ENCODE peak calls at places on chromosomes 12 and 14, in nine cellular contexts. One of them, this sample, is unnamed.

GRCh38 chr14:99327458-99328250 is 55.7 kb upstream of the BCL11B start:
- DNase-seq in colonic mucosa: peak
- DNase-seq in WTC11: no peak
- DNase-seq in pancreas: no peak
- DNase-seq in progenitor cell of endocrine pancreas: no peak
- DNase-seq in activated B cell treated with CpG ODN at 0.5 μM for 24 hours: no peak
- DNase-seq in ascending aorta: no peak
- DNase-seq in A549: no peak
- DNase-seq in fibroblast of lung: no peak
- DNase-seq in this sample: no peak

GRCh38 chr14:73744175-73744867 is 30.1 kb upstream of the PNMA1 start:
- DNase-seq in colonic mucosa: no peak
- DNase-seq in WTC11: no peak
- DNase-seq in pancreas: no peak
- DNase-seq in progenitor cell of endocrine pancreas: no peak
- DNase-seq in activated B cell treated with CpG ODN at 0.5 μM for 24 hours: no peak
- DNase-seq in ascending aorta: no peak
- DNase-seq in A549: no peak
- DNase-seq in fibroblast of lung: no peak
- DNase-seq in this sample: no peak

GRCh38 chr14:33679461-33680225 is 271.2 kb downstream of the EGLN3 start:
- DNase-seq in colonic mucosa: no peak
- DNase-seq in WTC11: no peak
- DNase-seq in pancreas: no peak
- DNase-seq in progenitor cell of endocrine pancreas: no peak
- DNase-seq in activated B cell treated with CpG ODN at 0.5 μM for 24 hours: no peak
- DNase-seq in ascending aorta: no peak
- DNase-seq in A549: no peak
- DNase-seq in fibroblast of lung: no peak
- DNase-seq in this sample: no peak

GRCh38 chr14:26598672-26599131 is 869 bp upstream of the NOVA1 start:
- DNase-seq in colonic mucosa: peak
- DNase-seq in WTC11: no peak
- DNase-seq in pancreas: no peak
- DNase-seq in progenitor cell of endocrine pancreas: no peak
- DNase-seq in activated B cell treated with CpG ODN at 0.5 μM for 24 hours: no peak
- DNase-seq in ascending aorta: peak
- DNase-seq in A549: peak
- DNase-seq in fibroblast of lung: no peak
- DNase-seq in this sample: no peak

GRCh38 chr14:68361231-68361630 is 431.6 kb downstream of the ZFP36L1 start:
- DNase-seq in colonic mucosa: no peak
- DNase-seq in WTC11: no peak
- DNase-seq in pancreas: peak
- DNase-seq in progenitor cell of endocrine pancreas: no peak
- DNase-seq in activated B cell treated with CpG ODN at 0.5 μM for 24 hours: no peak
- DNase-seq in ascending aorta: no peak
- DNase-seq in A549: no peak
- DNase-seq in fibroblast of lung: no peak
- DNase-seq in this sample: no peak

GRCh38 chr12:52026267-52026666 is 19.5 kb downstream of the TAMALIN start:
- DNase-seq in colonic mucosa: no peak
- DNase-seq in WTC11: no peak
- DNase-seq in pancreas: no peak
- DNase-seq in progenitor cell of endocrine pancreas: no peak
- DNase-seq in activated B cell treated with CpG ODN at 0.5 μM for 24 hours: no peak
- DNase-seq in ascending aorta: no peak
- DNase-seq in A549: no peak
- DNase-seq in fibroblast of lung: no peak
- DNase-seq in this sample: no peak

GRCh38 chr14:74478996-74479635 is 14.0 kb downstream of the NPC2 start:
- DNase-seq in colonic mucosa: no peak
- DNase-seq in WTC11: no peak
- DNase-seq in pancreas: no peak
- DNase-seq in progenitor cell of endocrine pancreas: no peak
- DNase-seq in activated B cell treated with CpG ODN at 0.5 μM for 24 hours: no peak
- DNase-seq in ascending aorta: no peak
- DNase-seq in A549: peak
- DNase-seq in fibroblast of lung: peak
- DNase-seq in this sample: no peak

GRCh38 chr14:71116206-71117122 is 209.2 kb downstream of the PCNX1 start:
- DNase-seq in colonic mucosa: peak
- DNase-seq in WTC11: no peak
- DNase-seq in pancreas: no peak
- DNase-seq in progenitor cell of endocrine pancreas: no peak
- DNase-seq in activated B cell treated with CpG ODN at 0.5 μM for 24 hours: no peak
- DNase-seq in ascending aorta: no peak
- DNase-seq in A549: no peak
- DNase-seq in fibroblast of lung: no peak
- DNase-seq in this sample: no peak

GRCh38 chr14:68552597-68552996 is 240.3 kb downstream of the ZFP36L1 start:
- DNase-seq in colonic mucosa: no peak
- DNase-seq in WTC11: no peak
- DNase-seq in pancreas: no peak
- DNase-seq in progenitor cell of endocrine pancreas: no peak
- DNase-seq in activated B cell treated with CpG ODN at 0.5 μM for 24 hours: no peak
- DNase-seq in ascending aorta: peak
- DNase-seq in A549: no peak
- DNase-seq in fibroblast of lung: peak
- DNase-seq in this sample: no peak

GRCh38 chr14:67359319-67359774 is 257 bp downstream of the ATP6V1D start:
- DNase-seq in colonic mucosa: no peak
- DNase-seq in WTC11: peak
- DNase-seq in pancreas: no peak
- DNase-seq in progenitor cell of endocrine pancreas: peak
- DNase-seq in activated B cell treated with CpG ODN at 0.5 μM for 24 hours: no peak
- DNase-seq in ascending aorta: peak
- DNase-seq in A549: no peak
- DNase-seq in fibroblast of lung: peak
- DNase-seq in this sample: peak

GRCh38 chr14:52069617-52070431 is 965 bp upstream of the NID2 start:
- DNase-seq in colonic mucosa: peak
- DNase-seq in WTC11: peak
- DNase-seq in pancreas: peak
- DNase-seq in progenitor cell of endocrine pancreas: no peak
- DNase-seq in activated B cell treated with CpG ODN at 0.5 μM for 24 hours: no peak
- DNase-seq in ascending aorta: peak
- DNase-seq in A549: no peak
- DNase-seq in fibroblast of lung: peak
- DNase-seq in this sample: peak

GRCh38 chr14:102508774-102509743 is 517 bp downstream of the ANKRD9 start:
- DNase-seq in colonic mucosa: peak
- DNase-seq in WTC11: no peak
- DNase-seq in pancreas: peak
- DNase-seq in progenitor cell of endocrine pancreas: peak
- DNase-seq in activated B cell treated with CpG ODN at 0.5 μM for 24 hours: peak
- DNase-seq in ascending aorta: peak
- DNase-seq in A549: peak
- DNase-seq in fibroblast of lung: peak
- DNase-seq in this sample: peak

GRCh38 chr12:53596920-53597363 is 29.2 kb downstream of the ATF7 start:
- DNase-seq in colonic mucosa: no peak
- DNase-seq in WTC11: no peak
- DNase-seq in pancreas: no peak
- DNase-seq in progenitor cell of endocrine pancreas: no peak
- DNase-seq in activated B cell treated with CpG ODN at 0.5 μM for 24 hours: no peak
- DNase-seq in ascending aorta: no peak
- DNase-seq in A549: no peak
- DNase-seq in fibroblast of lung: peak
- DNase-seq in this sample: no peak

GRCh38 chr12:53602176-53602942 is 23.8 kb downstream of the ATF7 start:
- DNase-seq in colonic mucosa: no peak
- DNase-seq in WTC11: no peak
- DNase-seq in pancreas: no peak
- DNase-seq in progenitor cell of endocrine pancreas: no peak
- DNase-seq in activated B cell treated with CpG ODN at 0.5 μM for 24 hours: no peak
- DNase-seq in ascending aorta: no peak
- DNase-seq in A549: no peak
- DNase-seq in fibroblast of lung: no peak
- DNase-seq in this sample: no peak

GRCh38 chr12:53601296-53601847 is 24.8 kb downstream of the ATF7 start:
- DNase-seq in colonic mucosa: no peak
- DNase-seq in WTC11: no peak
- DNase-seq in pancreas: no peak
- DNase-seq in progenitor cell of endocrine pancreas: no peak
- DNase-seq in activated B cell treated with CpG ODN at 0.5 μM for 24 hours: no peak
- DNase-seq in ascending aorta: no peak
- DNase-seq in A549: no peak
- DNase-seq in fibroblast of lung: peak
- DNase-seq in this sample: no peak

GRCh38 chr12:53600490-53601295 is 25.5 kb downstream of the ATF7 start:
- DNase-seq in colonic mucosa: no peak
- DNase-seq in WTC11: no peak
- DNase-seq in pancreas: no peak
- DNase-seq in progenitor cell of endocrine pancreas: no peak
- DNase-seq in activated B cell treated with CpG ODN at 0.5 μM for 24 hours: no peak
- DNase-seq in ascending aorta: no peak
- DNase-seq in A549: no peak
- DNase-seq in fibroblast of lung: no peak
- DNase-seq in this sample: no peak

DNA sequence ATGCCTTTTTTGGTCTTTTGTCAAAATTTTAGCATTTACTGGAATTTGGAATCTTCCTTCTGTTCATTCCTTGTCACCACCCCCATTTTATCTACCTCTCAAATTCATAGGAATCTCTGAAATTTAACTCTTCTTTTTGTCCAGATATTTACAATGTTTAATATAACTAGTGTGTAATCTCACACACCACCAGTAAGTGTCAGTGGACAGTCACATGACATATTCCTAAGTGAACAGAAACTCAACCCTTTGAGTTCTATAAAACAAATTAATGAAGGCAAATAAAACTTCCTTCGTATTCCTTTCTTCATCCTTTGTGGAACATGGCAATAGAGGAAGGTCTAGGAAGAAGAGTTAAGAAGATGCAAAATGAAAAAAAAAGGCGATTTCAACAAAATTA is 26.6 kb downstream of the ATF7 start:
- DNase-seq in colonic mucosa: no peak
- DNase-seq in WTC11: no peak
- DNase-seq in pancreas: no peak
- DNase-seq in progenitor cell of endocrine pancreas: no peak
- DNase-seq in activated B cell treated with CpG ODN at 0.5 μM for 24 hours: no peak
- DNase-seq in ascending aorta: no peak
- DNase-seq in A549: no peak
- DNase-seq in fibroblast of lung: no peak
- DNase-seq in this sample: no peak
- TF ChIP-seq CTCF in colonic mucosa: no peak
- TF ChIP-seq CTCF in WTC11: no peak
- TF ChIP-seq CTCF in pancreas: no peak
- TF ChIP-seq CTCF in progenitor cell of endocrine pancreas: no peak
- TF ChIP-seq CTCF in activated B cell treated with CpG ODN at 0.5 μM for 24 hours: no peak
- TF ChIP-seq CTCF in ascending aorta: peak
- TF ChIP-seq CTCF in A549: no peak
- TF ChIP-seq CTCF in fibroblast of lung: no peak
- TF ChIP-seq CTCF in this sample: peak

GRCh38 chr14:22381751-22382150 is 207.3 kb downstream of the DAD1 start:
- DNase-seq in colonic mucosa: no peak
- DNase-seq in WTC11: no peak
- DNase-seq in pancreas: no peak
- DNase-seq in progenitor cell of endocrine pancreas: no peak
- DNase-seq in activated B cell treated with CpG ODN at 0.5 μM for 24 hours: no peak
- DNase-seq in ascending aorta: no peak
- DNase-seq in A549: no peak
- DNase-seq in fibroblast of lung: no peak
- DNase-seq in this sample: no peak

GRCh38 chr14:22375321-22375930 is 213.6 kb downstream of the DAD1 start:
- DNase-seq in colonic mucosa: peak
- DNase-seq in WTC11: no peak
- DNase-seq in pancreas: peak
- DNase-seq in progenitor cell of endocrine pancreas: no peak
- DNase-seq in activated B cell treated with CpG ODN at 0.5 μM for 24 hours: no peak
- DNase-seq in ascending aorta: no peak
- DNase-seq in A549: peak
- DNase-seq in fibroblast of lung: peak
- DNase-seq in this sample: no peak

GRCh38 chr14:22380511-22381455 is 208.2 kb downstream of the DAD1 start:
- DNase-seq in colonic mucosa: no peak
- DNase-seq in WTC11: no peak
- DNase-seq in pancreas: no peak
- DNase-seq in progenitor cell of endocrine pancreas: no peak
- DNase-seq in activated B cell treated with CpG ODN at 0.5 μM for 24 hours: no peak
- DNase-seq in ascending aorta: no peak
- DNase-seq in A549: no peak
- DNase-seq in fibroblast of lung: peak
- DNase-seq in this sample: no peak

GRCh38 chr14:22379727-22380126 is 209.3 kb downstream of the DAD1 start:
- DNase-seq in colonic mucosa: no peak
- DNase-seq in WTC11: no peak
- DNase-seq in pancreas: no peak
- DNase-seq in progenitor cell of endocrine pancreas: no peak
- DNase-seq in activated B cell treated with CpG ODN at 0.5 μM for 24 hours: no peak
- DNase-seq in ascending aorta: no peak
- DNase-seq in A549: no peak
- DNase-seq in fibroblast of lung: no peak
- DNase-seq in this sample: no peak

DNA sequence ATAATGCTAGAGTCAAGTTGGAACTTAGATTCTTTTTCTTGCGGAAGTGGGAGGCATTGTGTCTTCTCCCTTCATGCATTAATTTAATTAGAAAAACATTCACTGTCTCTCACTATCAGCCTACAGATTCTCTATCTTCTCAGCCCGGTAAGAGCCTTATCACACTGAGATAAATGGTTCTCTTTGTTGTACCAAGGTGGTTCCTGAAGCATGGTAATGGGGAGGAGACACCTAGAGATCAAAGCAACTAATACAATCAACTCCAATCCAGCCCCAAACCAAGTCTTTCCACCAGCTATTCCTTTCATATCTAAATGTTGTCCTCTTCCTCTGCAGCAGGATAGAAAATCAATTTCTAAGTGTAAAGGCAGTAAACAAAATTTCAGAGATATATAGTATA is 210.8 kb downstream of the DAD1 start:
- DNase-seq in colonic mucosa: no peak
- DNase-seq in WTC11: no peak
- DNase-seq in pancreas: no peak
- DNase-seq in progenitor cell of endocrine pancreas: no peak
- DNase-seq in activated B cell treated with CpG ODN at 0.5 μM for 24 hours: no peak
- DNase-seq in ascending aorta: no peak
- DNase-seq in A549: no peak
- DNase-seq in fibroblast of lung: no peak
- DNase-seq in this sample: no peak
- TF ChIP-seq CTCF in colonic mucosa: no peak
- TF ChIP-seq CTCF in WTC11: no peak
- TF ChIP-seq CTCF in pancreas: no peak
- TF ChIP-seq CTCF in progenitor cell of endocrine pancreas: no peak
- TF ChIP-seq CTCF in activated B cell treated with CpG ODN at 0.5 μM for 24 hours: no peak
- TF ChIP-seq CTCF in ascending aorta: no peak
- TF ChIP-seq CTCF in A549: no peak
- TF ChIP-seq CTCF in fibroblast of lung: no peak
- TF ChIP-seq CTCF in this sample: no peak

GRCh38 chr14:72472845-72473244 is 421.1 kb downstream of the DPF3 start:
- DNase-seq in colonic mucosa: no peak
- DNase-seq in WTC11: no peak
- DNase-seq in pancreas: no peak
- DNase-seq in progenitor cell of endocrine pancreas: no peak
- DNase-seq in activated B cell treated with CpG ODN at 0.5 μM for 24 hours: no peak
- DNase-seq in ascending aorta: no peak
- DNase-seq in A549: peak
- DNase-seq in fibroblast of lung: peak
- DNase-seq in this sample: no peak
- TF ChIP-seq CTCF in colonic mucosa: no peak
- TF ChIP-seq CTCF in WTC11: no peak
- TF ChIP-seq CTCF in pancreas: no peak
- TF ChIP-seq CTCF in progenitor cell of endocrine pancreas: peak
- TF ChIP-seq CTCF in activated B cell treated with CpG ODN at 0.5 μM for 24 hours: no peak
- TF ChIP-seq CTCF in ascending aorta: no peak
- TF ChIP-seq CTCF in A549: no peak
- TF ChIP-seq CTCF in fibroblast of lung: no peak
- TF ChIP-seq CTCF in this sample: no peak

GRCh38 chr12:121026274-121027045 is 10.2 kb upstream of the C12orf43 start:
- DNase-seq in colonic mucosa: no peak
- DNase-seq in WTC11: no peak
- DNase-seq in pancreas: no peak
- DNase-seq in progenitor cell of endocrine pancreas: no peak
- DNase-seq in activated B cell treated with CpG ODN at 0.5 μM for 24 hours: no peak
- DNase-seq in ascending aorta: no peak
- DNase-seq in A549: no peak
- DNase-seq in fibroblast of lung: no peak
- DNase-seq in this sample: no peak
- TF ChIP-seq CTCF in colonic mucosa: no peak
- TF ChIP-seq CTCF in WTC11: no peak
- TF ChIP-seq CTCF in pancreas: no peak
- TF ChIP-seq CTCF in progenitor cell of endocrine pancreas: peak
- TF ChIP-seq CTCF in activated B cell treated with CpG ODN at 0.5 μM for 24 hours: no peak
- TF ChIP-seq CTCF in ascending aorta: no peak
- TF ChIP-seq CTCF in A549: no peak
- TF ChIP-seq CTCF in fibroblast of lung: no peak
- TF ChIP-seq CTCF in this sample: no peak

This sample was measured in psoas muscle.